ENCODE peak calls at places on chromosomes 4 and X, in four cellular contexts. G is HCEC 1CT, H is transverse colon, D is right cardiac atrium. A is an unnamed sample.

GRCh38 chrX:133448512-133449076 is 33.3 kb upstream of the GPC4 start:
- DNase-seq in H (no peak), G (no peak), D (no peak), A (no peak)

GRCh38 chrX:84168574-84168973 is 19.4 kb downstream of the RPS6KA6 start:
- DNase-seq in D (no peak), H (no peak), G (peak), A (peak)

GRCh38 chr4:104138154-104138553 is 356.5 kb downstream of the CXXC4 start:
- DNase-seq in H (no peak), D (no peak), G (no peak), A (no peak)

GRCh38 chr4:124803641-124804040 is 91.1 kb upstream of the ANKRD50 start:
- DNase-seq in H (no peak), D (no peak), G (peak), A (peak)

GRCh38 chr4:137125011-137125410 is 407.3 kb downstream of the PCDH18 start:
- DNase-seq in H (no peak), D (no peak), G (peak), A (peak)

GRCh38 chr4:88697113-88697512 is 516 bp downstream of the NAP1L5 start:
- DNase-seq in G (peak), D (peak), H (peak), A (peak)

GRCh38 chr4:42649870-42650269 is 7.0 kb downstream of the ATP8A1 start:
- DNase-seq in H (no peak), D (no peak), G (no peak), A (no peak)

GRCh38 chrX:97673135-97673534 is 789.4 kb downstream of the RPA4 start:
- DNase-seq in H (no peak), G (no peak), D (no peak), A (no peak)